ENCODE peak calls at places on chromosome 19, in nine cellular contexts. T is AG09309, V is endodermal cell, A is tibial nerve, W is Peyer's patch, Q is MM.1S, G is cardiac muscle cell, N is CD14-positive monocyte, H is brain microvascular endothelial cell. X is an unnamed sample.

GRCh38 chr19:44685877-44686276 is 13.1 kb upstream of the CEACAM16 start:
- DNase-seq in T (peak), V (no peak), A (no peak), W (peak), Q (no peak), G (no peak), N (peak), H (peak), X (no peak)

GRCh38 chr19:33486936-33487793 is 34.4 kb downstream of the PEPD start:
- DNase-seq in T (no peak), V (no peak), A (no peak), W (no peak), Q (no peak), G (peak), N (no peak), H (no peak), X (no peak)

GRCh38 chr19:2089001-2089711 is 7.0 kb downstream of the MOB3A start:
- DNase-seq in T (no peak), V (no peak), A (no peak), W (peak), Q (peak), G (no peak), N (no peak), H (peak), X (no peak)

GRCh38 chr19:18424890-18425514 is 5.8 kb downstream of the SSBP4 start:
- DNase-seq in T (no peak), V (peak), A (no peak), W (no peak), Q (no peak), G (no peak), N (no peak), H (no peak), X (no peak)

GRCh38 chr19:33520844-33521479 is 629 bp downstream of the PEPD start:
- DNase-seq in T (no peak), V (no peak), A (no peak), W (no peak), Q (no peak), G (no peak), N (no peak), H (no peak), X (no peak)

GRCh38 chr19:14979498-14980255 is at the start of gene SLC1A6:
- DNase-seq in T (no peak), V (peak), A (no peak), W (no peak), Q (no peak), G (peak), N (no peak), H (no peak), X (peak)

GRCh38 chr19:14181906-14182305 is 24.1 kb downstream of the ADGRL1 start:
- DNase-seq in T (no peak), V (no peak), A (no peak), W (no peak), Q (no peak), G (no peak), N (no peak), H (no peak), X (no peak)

GRCh38 chr19:58479736-58480480 is 3.8 kb downstream of the ZNF446 start:
- DNase-seq in T (no peak), V (no peak), A (no peak), W (no peak), Q (no peak), G (no peak), N (no peak), H (no peak), X (no peak)

GRCh38 chr19:38899447-38900219 is at the start of the genes NFKBIB and SIRT2:
- DNase-seq in T (peak), V (peak), A (peak), W (peak), Q (peak), G (peak), N (peak), H (peak), X (peak)

GRCh38 chr19:47094557-47095517 is 18.7 kb downstream of the ZC3H4 start:
- DNase-seq in T (no peak), V (peak), A (no peak), W (no peak), Q (no peak), G (no peak), N (no peak), H (no peak), X (no peak)

DNA sequence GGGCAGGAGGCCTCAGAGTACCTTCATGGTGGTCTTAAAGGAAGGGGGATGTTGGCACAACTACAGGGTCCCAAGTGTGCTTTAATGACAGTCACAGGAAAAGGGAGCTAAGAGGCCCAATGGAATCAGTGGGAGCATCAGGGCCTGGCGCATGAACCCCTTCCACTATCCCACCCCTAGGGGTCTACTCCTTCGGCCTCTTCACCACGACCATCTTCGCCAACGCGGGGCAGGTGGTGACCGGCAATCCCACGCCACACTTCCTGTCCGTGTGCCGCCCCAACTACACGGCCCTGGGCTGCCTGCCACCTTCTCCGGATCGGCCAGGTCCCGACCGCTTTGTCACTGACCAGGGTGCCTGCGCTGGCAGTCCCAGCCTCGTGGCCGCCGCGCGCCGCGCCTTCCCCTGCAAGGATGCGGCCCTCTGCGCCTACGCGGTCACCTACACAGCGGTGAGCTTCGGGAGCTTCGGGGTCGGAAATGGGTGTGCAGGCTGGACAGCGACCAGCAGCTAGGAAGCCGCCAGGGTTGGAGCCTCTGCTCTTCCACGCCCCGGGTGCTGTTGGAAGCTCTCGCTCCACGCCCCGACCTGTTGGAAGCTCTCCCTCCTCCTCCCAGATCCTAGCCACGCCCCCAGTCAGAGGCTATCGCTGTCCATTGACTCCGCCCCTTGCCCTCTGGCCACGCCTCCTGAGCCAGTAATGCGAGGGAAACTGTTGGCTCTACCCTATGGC is 6.0 kb downstream of the PLPPR2 start:
- DNase-seq in T (no peak), V (peak), A (no peak), W (no peak), Q (no peak), G (peak), N (no peak), H (no peak), X (peak)
- TF ChIP-seq CTCF in T (no peak), V (peak), A (no peak), W (no peak), Q (no peak), G (no peak), N (no peak), H (no peak), X (peak)

DNA sequence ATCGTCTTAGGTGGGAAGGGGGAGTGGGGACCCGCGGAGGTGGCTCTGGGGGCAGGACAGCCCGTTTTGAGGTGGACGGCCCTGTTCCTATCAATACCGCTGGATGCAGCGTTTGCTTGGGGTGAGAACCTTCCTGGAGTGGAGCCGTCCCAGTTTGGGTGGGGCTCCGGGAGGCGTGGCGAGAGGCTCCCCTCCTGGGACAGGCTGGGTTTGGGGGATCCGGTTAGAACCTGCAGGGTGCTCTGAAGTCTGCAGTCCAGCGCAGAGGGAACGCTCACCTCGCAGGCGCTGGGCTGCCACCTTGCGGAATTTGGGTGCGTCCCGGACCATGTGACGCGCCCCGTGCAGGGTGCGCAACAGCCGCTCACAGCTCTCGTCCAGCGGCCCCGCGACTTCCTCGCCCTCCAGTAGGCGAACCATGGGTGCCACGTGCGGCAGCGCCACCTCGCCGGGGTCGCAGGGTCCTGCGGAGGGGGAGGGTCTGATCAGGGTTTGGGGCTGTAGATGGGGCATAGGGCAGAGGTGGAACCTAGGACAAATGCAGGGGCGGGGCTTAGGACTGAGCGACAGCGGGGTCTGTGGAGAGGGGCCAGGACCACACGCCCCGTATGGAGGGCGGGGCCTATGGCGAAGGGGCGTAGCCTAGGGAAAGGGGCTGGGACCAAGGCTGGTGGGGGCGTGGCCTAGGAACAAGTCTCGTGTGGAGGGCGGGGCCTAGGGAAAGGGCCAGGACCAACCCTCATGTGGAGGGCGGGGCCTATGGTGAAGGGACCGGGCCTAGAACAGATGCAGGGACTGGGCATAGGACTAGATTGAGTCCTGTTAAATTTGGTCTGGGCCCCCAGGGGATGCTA is 13.8 kb downstream of the SH2D3A start:
- DNase-seq in T (no peak), V (peak), A (peak), W (peak), Q (no peak), G (peak), N (peak), H (peak), X (peak)
- TF ChIP-seq CTCF in T (peak), V (peak), A (peak), W (peak), Q (no peak), G (peak), N (peak), H (peak), X (peak)

DNA sequence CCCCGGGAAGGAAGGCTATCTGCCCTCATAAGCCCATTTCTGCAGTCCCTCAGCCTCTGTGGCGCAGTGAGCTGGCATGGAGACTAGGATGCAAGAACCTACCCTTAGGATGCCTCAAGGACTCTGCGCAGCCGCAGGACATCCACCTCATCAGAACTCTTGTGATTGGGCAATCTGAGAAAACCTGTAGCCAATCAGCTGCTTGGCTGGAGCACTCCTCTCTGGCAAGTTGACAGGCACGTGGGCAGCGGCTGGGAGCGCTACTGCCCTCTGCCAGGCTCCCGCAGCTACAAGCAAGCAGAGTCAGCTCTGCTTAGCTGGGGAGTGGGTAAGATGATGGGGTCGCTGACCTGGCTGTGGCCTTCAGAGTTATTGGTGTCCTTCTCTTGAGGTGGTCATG is 1.5 kb upstream of the ECSIT start:
- DNase-seq in T (no peak), V (peak), A (no peak), W (peak), Q (peak), G (peak), N (peak), H (peak), X (peak)
- TF ChIP-seq CTCF in T (peak), V (peak), A (no peak), W (peak), Q (peak), G (peak), N (no peak), H (peak), X (peak)

GRCh38 chr19:51511353-51511752 is 9.8 kb upstream of the SIGLEC12 start:
- DNase-seq in T (no peak), V (peak), A (no peak), W (no peak), Q (no peak), G (no peak), N (no peak), H (no peak), X (no peak)
- TF ChIP-seq CTCF in T (peak), V (peak), A (no peak), W (peak), Q (no peak), G (peak), N (peak), H (peak), X (peak)

GRCh38 chr19:45757696-45758095 is 11.4 kb downstream of the SIX5 start:
- DNase-seq in T (no peak), V (no peak), A (no peak), W (no peak), Q (no peak), G (no peak), N (no peak), H (no peak), X (no peak)

GRCh38 chr19:45758921-45759320 is 10.1 kb downstream of the SIX5 start:
- DNase-seq in T (no peak), V (no peak), A (no peak), W (no peak), Q (no peak), G (no peak), N (no peak), H (no peak), X (no peak)

GRCh38 chr19:45752639-45753038 is 16.4 kb downstream of the SIX5 start:
- DNase-seq in T (no peak), V (no peak), A (no peak), W (no peak), Q (no peak), G (no peak), N (no peak), H (no peak), X (no peak)

GRCh38 chr19:45754323-45754722 is 14.7 kb downstream of the SIX5 start:
- DNase-seq in T (no peak), V (no peak), A (no peak), W (no peak), Q (no peak), G (no peak), N (no peak), H (no peak), X (no peak)

DNA sequence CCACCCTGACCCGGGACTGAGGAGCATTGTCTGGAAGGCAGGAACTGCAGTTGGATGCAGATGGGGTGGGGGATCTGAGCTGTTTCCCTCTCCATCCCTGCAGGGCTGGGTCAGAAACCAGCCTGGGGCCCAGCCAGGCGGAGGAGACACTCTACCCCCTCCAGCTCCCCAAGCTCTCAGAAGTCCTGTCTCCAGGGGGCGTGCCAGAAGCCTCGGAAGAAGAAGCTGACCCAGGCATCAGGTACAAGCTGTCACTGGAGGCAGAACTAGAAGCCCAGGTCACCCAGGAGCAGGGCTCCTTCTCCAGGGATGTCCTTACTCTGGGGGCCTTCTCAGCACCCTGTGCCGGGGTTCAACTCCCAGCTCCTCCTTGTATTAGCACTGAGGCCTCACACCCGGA is 15.5 kb downstream of the SIX5 start:
- DNase-seq in T (no peak), V (peak), A (no peak), W (no peak), Q (no peak), G (peak), N (no peak), H (no peak), X (no peak)
- TF ChIP-seq CTCF in T (no peak), V (peak), A (no peak), W (no peak), Q (no peak), G (no peak), N (no peak), H (peak), X (no peak)

X was measured in neural crest cell.